ENCODE peak calls at places on chromosomes 12 and 14, in five cellular contexts. One of them, this sample, is unnamed.

GRCh38 chr12:30880813-30881212 is 45.7 kb upstream of the TSPAN11 start:
- DNase-seq in small intestine: no peak
- DNase-seq in GM03348: no peak
- DNase-seq in AG08395: no peak
- DNase-seq in lung microvascular endothelial cell: no peak
- DNase-seq in this sample: no peak

GRCh38 chr14:39967885-39968284 is 535.7 kb upstream of the FBXO33 start:
- DNase-seq in AG08395: no peak
- DNase-seq in small intestine: no peak
- DNase-seq in lung microvascular endothelial cell: no peak
- DNase-seq in GM03348: no peak
- DNase-seq in this sample: no peak

GRCh38 chr12:124022161-124022560 is 49.1 kb downstream of the ZNF664 start:
- DNase-seq in AG08395: no peak
- DNase-seq in small intestine: no peak
- DNase-seq in lung microvascular endothelial cell: no peak
- DNase-seq in GM03348: no peak
- DNase-seq in this sample: no peak

GRCh38 chr12:118374126-118374725 is 1.5 kb upstream of the TAOK3 start:
- DNase-seq in AG08395: no peak
- DNase-seq in small intestine: no peak
- DNase-seq in GM03348: no peak
- DNase-seq in lung microvascular endothelial cell: no peak
- DNase-seq in this sample: no peak

GRCh38 chr14:67934087-67934486 is 114.5 kb downstream of the RAD51B start:
- DNase-seq in AG08395: peak
- DNase-seq in GM03348: peak
- DNase-seq in small intestine: peak
- DNase-seq in lung microvascular endothelial cell: peak
- DNase-seq in this sample: peak

GRCh38 chr12:5503774-5504173 is 71.9 kb downstream of the NTF3 start:
- DNase-seq in AG08395: no peak
- DNase-seq in GM03348: no peak
- DNase-seq in small intestine: peak
- DNase-seq in lung microvascular endothelial cell: no peak
- DNase-seq in this sample: no peak

GRCh38 chr12:109160433-109160832 is 44.0 kb downstream of the ACACB start:
- DNase-seq in GM03348: no peak
- DNase-seq in lung microvascular endothelial cell: no peak
- DNase-seq in small intestine: no peak
- DNase-seq in AG08395: no peak
- DNase-seq in this sample: no peak

GRCh38 chr14:53924754-53925153 is 31.9 kb downstream of the BMP4 start:
- DNase-seq in lung microvascular endothelial cell: peak
- DNase-seq in AG08395: peak
- DNase-seq in GM03348: peak
- DNase-seq in small intestine: no peak
- DNase-seq in this sample: peak

GRCh38 chr12:106632797-106633450 is 50.1 kb downstream of the RFX4 start:
- DNase-seq in AG08395: no peak
- DNase-seq in lung microvascular endothelial cell: no peak
- DNase-seq in GM03348: no peak
- DNase-seq in small intestine: peak
- DNase-seq in this sample: no peak

GRCh38 chr12:51706206-51706605 is 115.2 kb downstream of the SCN8A start:
- DNase-seq in small intestine: no peak
- DNase-seq in GM03348: no peak
- DNase-seq in lung microvascular endothelial cell: no peak
- DNase-seq in AG08395: no peak
- DNase-seq in this sample: no peak

GRCh38 chr14:102185360-102185759 is 45.7 kb downstream of the WDR20 start:
- DNase-seq in lung microvascular endothelial cell: no peak
- DNase-seq in small intestine: peak
- DNase-seq in GM03348: no peak
- DNase-seq in AG08395: no peak
- DNase-seq in this sample: no peak

GRCh38 chr12:6263931-6264330 is 46.6 kb upstream of the PLEKHG6 start:
- DNase-seq in lung microvascular endothelial cell: no peak
- DNase-seq in small intestine: no peak
- DNase-seq in AG08395: no peak
- DNase-seq in GM03348: no peak
- DNase-seq in this sample: no peak

GRCh38 chr14:50677527-50678063 is 9.5 kb upstream of the SAV1 start:
- DNase-seq in lung microvascular endothelial cell: peak
- DNase-seq in small intestine: no peak
- DNase-seq in AG08395: peak
- DNase-seq in GM03348: peak
- DNase-seq in this sample: peak

GRCh38 chr12:103745962-103746361 is 95.1 kb downstream of the NT5DC3 start:
- DNase-seq in GM03348: no peak
- DNase-seq in AG08395: no peak
- DNase-seq in small intestine: peak
- DNase-seq in lung microvascular endothelial cell: peak
- DNase-seq in this sample: no peak

GRCh38 chr12:100799770-100800169 is 5.2 kb downstream of the ANO4 start:
- DNase-seq in AG08395: peak
- DNase-seq in lung microvascular endothelial cell: no peak
- DNase-seq in GM03348: no peak
- DNase-seq in small intestine: no peak
- DNase-seq in this sample: peak

GRCh38 chr12:58346032-58346632 is 404.8 kb downstream of the ATP23 start:
- DNase-seq in lung microvascular endothelial cell: peak
- DNase-seq in small intestine: peak
- DNase-seq in GM03348: peak
- DNase-seq in AG08395: peak
- DNase-seq in this sample: peak

GRCh38 chr14:93240678-93241000 is 33.6 kb downstream of the UBR7 start:
- DNase-seq in GM03348: no peak
- DNase-seq in small intestine: no peak
- DNase-seq in AG08395: no peak
- DNase-seq in lung microvascular endothelial cell: no peak
- DNase-seq in this sample: no peak